ENCODE peak calls at places on chromosomes 6 and 20, in six cellular contexts. J is IMR-90, C is MM.1S, Q is spleen, P is PC-9, Y is left ventricle myocardium inferior. H is an unnamed sample.
A peak's percentile ranks its signal among the peaks of the same experiment; 100 is the strongest.

GRCh38 chr6:26020291-26020982 is 57.8 kb downstream of the TRIM38 start:
- DNase-seq in C (peak; percentile 83), Q (peak; percentile 93), Y (peak; percentile 73), P (peak; percentile 78), J (peak; percentile 95), H (peak; percentile 87)

GRCh38 chr20:37882961-37883712 is 19.8 kb upstream of the VSTM2L start:
- DNase-seq in Y (no peak), J (no peak), C (no peak), P (no peak), Q (no peak), H (no peak)

GRCh38 chr6:37182736-37183590 is 13.0 kb downstream of the PIM1 start:
- DNase-seq in Y (no peak), C (peak; percentile 65), J (no peak), P (no peak), Q (peak; percentile 87), H (no peak)

GRCh38 chr6:147322299-147323162 is 118.3 kb downstream of the STXBP5 start:
- DNase-seq in C (no peak), Q (no peak), P (no peak), J (peak; percentile 73), Y (no peak), H (no peak)

GRCh38 chr20:10185741-10186558 is 32.7 kb upstream of the SNAP25 start:
- DNase-seq in Q (no peak), C (no peak), Y (no peak), P (no peak), J (no peak), H (no peak)

GRCh38 chr6:42378125-42378524 is 73.6 kb downstream of the TRERF1 start:
- DNase-seq in P (no peak), Q (no peak), C (no peak), J (no peak), Y (no peak), H (no peak)

GRCh38 chr20:16919841-16920240 is 171.7 kb downstream of the OTOR start:
- DNase-seq in P (no peak), C (no peak), Q (no peak), J (no peak), Y (no peak), H (no peak)

GRCh38 chr6:84926756-84927155 is 162.4 kb upstream of the TBX18 start:
- DNase-seq in Q (no peak), P (no peak), J (no peak), Y (no peak), C (no peak), H (no peak)

GRCh38 chr20:15065794-15066193 is 728.4 kb upstream of the FLRT3 start:
- DNase-seq in Y (no peak), P (no peak), Q (no peak), C (no peak), J (no peak), H (no peak)

GRCh38 chr6:131949615-131949908 is 1.6 kb downstream of the CCN2 start:
- DNase-seq in J (peak; percentile 91), Q (no peak), P (no peak), C (no peak), Y (no peak), H (no peak)

GRCh38 chr6:4979426-4979825 is 24.4 kb downstream of the RPP40 start:
- DNase-seq in Q (no peak), P (no peak), C (no peak), Y (no peak), J (no peak), H (no peak)

GRCh38 chr6:105121981-105122380 is 57.8 kb downstream of the POPDC3 start:
- DNase-seq in Y (no peak), P (no peak), J (peak; percentile 10), Q (no peak), C (no peak), H (no peak)

DNA sequence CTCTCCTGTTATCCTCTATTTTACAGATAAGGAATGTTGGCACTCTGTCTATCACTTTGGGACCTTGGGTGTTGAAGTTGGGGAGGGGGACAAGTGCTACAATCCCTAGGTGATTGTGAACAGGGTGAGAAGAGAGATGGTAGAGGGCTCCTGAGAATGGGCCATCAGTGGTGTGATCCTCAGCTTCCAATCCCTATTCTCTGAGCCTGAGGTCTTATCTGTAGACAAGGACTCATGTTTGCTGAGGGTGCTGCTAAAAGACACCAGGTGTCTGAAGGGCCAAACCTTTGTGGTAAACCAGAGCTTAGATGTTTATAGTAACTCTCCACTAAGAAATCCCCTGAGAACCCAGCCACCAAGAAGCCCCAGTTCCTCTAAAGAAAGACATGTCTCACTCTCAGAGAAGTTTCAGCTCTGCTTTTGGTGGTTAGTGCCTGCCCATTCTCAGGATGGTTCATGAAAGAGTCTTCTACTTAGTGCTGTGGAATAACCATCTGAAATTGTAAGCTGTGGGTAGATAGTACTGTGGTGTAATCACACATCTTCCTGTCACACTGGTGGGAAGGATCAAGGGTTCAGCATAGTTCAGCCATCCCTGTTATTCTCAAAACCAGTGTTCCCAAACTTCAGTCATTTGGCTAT is 58.2 kb upstream of the IL20RA start:
- DNase-seq in J (no peak), P (no peak), Q (no peak), Y (no peak), C (peak; percentile 93), H (no peak)
- H3K9me3 ChIP-seq in J (no peaks in the 10 kb centered on the region), P (no peaks in the 10 kb centered on the region), Q (peaks cover under 1% of the 10 kb centered on the region), Y (peaks cover 4% of the 10 kb centered on the region), C (no peaks in the 10 kb centered on the region), H (no peaks in the 10 kb centered on the region)

GRCh38 chr20:31392836-31393235 is 2.4 kb upstream of the DEFB119 start:
- DNase-seq in Q (no peak), C (no peak), Y (no peak), P (no peak), J (no peak), H (no peak)
- H3K9me3 ChIP-seq in Q (no peaks in the 10 kb centered on the region), C (no peaks in the 10 kb centered on the region), Y (no peaks in the 10 kb centered on the region), P (no peaks in the 10 kb centered on the region), J (no peaks in the 10 kb centered on the region), H (no peaks in the 10 kb centered on the region)

GRCh38 chr20:59740621-59741020 is 136.3 kb downstream of the PHACTR3 start:
- DNase-seq in J (no peak), Q (no peak), Y (no peak), C (no peak), P (no peak), H (no peak)
- H3K9me3 ChIP-seq in J (peaks cover 34% of the 10 kb centered on the region), Q (no peaks in the 10 kb centered on the region), Y (no peaks in the 10 kb centered on the region), C (no peaks in the 10 kb centered on the region), P (no peaks in the 10 kb centered on the region), H (no peaks in the 10 kb centered on the region)

GRCh38 chr20:62105592-62105991 is 16.7 kb upstream of the LSM14B start:
- DNase-seq in J (no peak), P (no peak), Y (no peak), Q (no peak), C (no peak), H (no peak)
- H3K9me3 ChIP-seq in J (peaks cover 46% of the 10 kb centered on the region), P (peaks cover 51% of the 10 kb centered on the region), Y (peaks cover 66% of the 10 kb centered on the region), Q (peaks cover 100% of the 10 kb centered on the region), C (no peaks in the 10 kb centered on the region), H (peaks cover 20% of the 10 kb centered on the region)

DNA sequence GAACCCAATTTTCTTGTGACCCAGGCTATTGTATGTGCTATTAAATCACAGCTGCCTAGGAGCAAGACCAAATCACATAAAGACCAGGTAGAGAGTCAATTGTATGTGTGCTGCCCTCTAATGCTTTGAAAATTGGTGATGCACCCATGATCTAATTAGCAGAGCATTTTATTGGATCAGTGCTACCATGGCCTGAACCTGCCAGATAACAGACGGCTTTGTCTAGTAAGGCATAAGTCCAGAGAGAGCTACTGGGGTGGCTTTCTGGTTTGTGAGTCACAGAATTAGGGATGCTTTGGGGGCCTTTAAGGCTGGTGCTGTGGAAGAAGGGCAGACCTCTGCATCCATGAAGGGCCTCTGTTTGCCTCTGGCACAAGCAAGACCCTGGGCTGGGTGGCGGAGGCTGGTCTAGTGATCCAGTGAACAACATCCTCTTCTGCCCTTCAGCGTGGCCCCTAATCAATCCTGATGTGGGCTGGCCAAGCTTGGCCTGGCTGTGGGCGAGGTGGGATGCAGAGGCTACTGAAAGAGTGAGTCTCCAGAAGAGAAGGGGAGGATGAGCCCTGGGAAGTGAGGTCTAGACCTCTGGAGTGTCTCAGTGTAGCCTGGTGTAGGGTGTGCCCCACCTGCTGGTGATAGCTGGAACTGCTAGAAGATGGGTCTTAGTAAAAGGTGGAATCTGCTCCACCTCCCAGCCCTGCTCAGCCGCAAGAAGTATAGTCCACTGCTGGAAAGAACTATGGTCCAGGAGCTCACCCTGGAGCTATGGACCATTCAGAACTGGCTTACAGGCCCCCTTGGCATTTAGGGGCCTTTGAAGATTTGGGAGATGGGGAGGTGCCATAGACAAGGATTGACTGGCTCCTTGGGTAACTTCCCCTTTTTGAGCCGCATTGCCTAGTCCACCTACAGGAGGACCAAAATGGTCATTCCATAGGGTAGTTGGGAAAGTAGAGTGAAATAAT is 36.7 kb upstream of the AAR2 start:
- DNase-seq in J (peak; percentile 75), P (peak; percentile 79), C (peak; percentile 66), Q (peak; percentile 82), Y (peak; percentile 75), H (peak; percentile 81)
- H3K9me3 ChIP-seq in J (no peaks in the 10 kb centered on the region), P (no peaks in the 10 kb centered on the region), C (no peaks in the 10 kb centered on the region), Q (no peaks in the 10 kb centered on the region), Y (no peaks in the 10 kb centered on the region), H (no peaks in the 10 kb centered on the region)

GRCh38 chr6:141955621-141956020 is 177.1 kb upstream of the GJE1 start:
- DNase-seq in C (no peak), Q (no peak), P (no peak), Y (no peak), J (no peak), H (no peak)
- H3K9me3 ChIP-seq in C (no peaks in the 10 kb centered on the region), Q (peaks cover 32% of the 10 kb centered on the region), P (peaks cover 12% of the 10 kb centered on the region), Y (peaks cover 22% of the 10 kb centered on the region), J (peaks cover 7% of the 10 kb centered on the region), H (peaks cover 7% of the 10 kb centered on the region)

H was measured in SJSA1.